ENCODE peak calls at places on chromosomes 1 and 21, in six cellular contexts. X is activated T-cell treated with anti-CD3 and anti-CD28 coated beads for 1 hour, H is NCI-H1092, G is NCI-H460, B is fibroblast of mammary gland, T is IMR-90. R is an unnamed sample.

GRCh38 chr21:28235169-28235892 is 757.3 kb downstream of the LTN1 start:
- DNase-seq in G (no peak), T (no peak), B (no peak), H (no peak), X (no peak), R (no peak)

GRCh38 chr1:28591708-28592313 is at the start of gene RAB42:
- DNase-seq in X (no peak), H (no peak), T (no peak), B (peak), G (no peak), R (peak)

GRCh38 chr1:15836772-15837669 is 10.5 kb upstream of the SPEN start:
- DNase-seq in X (peak), G (no peak), B (no peak), H (no peak), T (no peak), R (no peak)

GRCh38 chr1:214604543-214604942 is 1.5 kb downstream of the CENPF start:
- DNase-seq in T (peak), G (no peak), H (no peak), B (peak), X (no peak), R (peak)

GRCh38 chr1:23634840-23635642 is 56.6 kb upstream of the RPL11 start:
- DNase-seq in B (peak), T (peak), H (peak), X (no peak), G (peak), R (peak)

GRCh38 chr1:97350241-97350640 is 570.6 kb downstream of the DPYD start:
- DNase-seq in X (no peak), H (no peak), B (no peak), T (peak), G (no peak), R (no peak)

GRCh38 chr1:18198240-18198639 is 90.6 kb downstream of the IGSF21 start:
- DNase-seq in T (no peak), G (no peak), H (no peak), B (no peak), X (no peak), R (no peak)

GRCh38 chr1:232648316-232648715 is 18.4 kb upstream of the SIPA1L2 start:
- DNase-seq in B (peak), T (no peak), G (no peak), X (no peak), H (no peak), R (no peak)

GRCh38 chr1:176450526-176450925 is 12.4 kb upstream of the PAPPA2 start:
- DNase-seq in G (no peak), T (no peak), H (no peak), B (peak), X (no peak), R (no peak)

GRCh38 chr21:45074048-45074817 is at the start of gene ADARB1:
- DNase-seq in X (peak), H (peak), G (peak), T (peak), B (peak), R (peak)

GRCh38 chr1:186643600-186643999 is 36.6 kb downstream of the PTGS2 start:
- DNase-seq in G (peak), B (peak), H (no peak), X (no peak), T (peak), R (no peak)

GRCh38 chr1:218371927-218372672 is 27.0 kb downstream of the TGFB2 start:
- DNase-seq in B (peak), T (peak), H (peak), G (no peak), X (no peak), R (no peak)

GRCh38 chr1:95223110-95223509 is 10.9 kb upstream of the RWDD3 start:
- DNase-seq in X (no peak), H (no peak), B (peak), T (peak), G (no peak), R (no peak)

GRCh38 chr1:66532798-66533783 is 862 bp upstream of the SGIP1 start:
- DNase-seq in X (no peak), B (peak), H (peak), G (no peak), T (peak), R (no peak)

GRCh38 chr1:164380893-164381292 is 178.1 kb upstream of the PBX1 start:
- DNase-seq in G (no peak), B (peak), H (no peak), T (no peak), X (no peak), R (no peak)

GRCh38 chr1:65265296-65266271 is 43.8 kb upstream of the DNAJC6 start:
- DNase-seq in G (peak), X (no peak), H (peak), B (peak), T (no peak), R (peak)

GRCh38 chr1:35650416-35650815 is 9.1 kb upstream of the PSMB2 start:
- DNase-seq in G (no peak), H (no peak), X (no peak), B (no peak), T (no peak), R (no peak)

GRCh38 chr1:16158993-16159831 is 3.3 kb upstream of the EPHA2 start:
- DNase-seq in T (no peak), H (no peak), B (no peak), G (no peak), X (no peak), R (no peak)

GRCh38 chr1:115969509-115969908 is 6.8 kb upstream of the SLC22A15 start:
- DNase-seq in H (no peak), X (no peak), B (no peak), G (no peak), T (no peak), R (peak)

GRCh38 chr1:229980009-229980408 is 87.0 kb upstream of the GALNT2 start:
- DNase-seq in B (peak), T (no peak), G (no peak), H (no peak), X (no peak), R (no peak)

GRCh38 chr1:243620096-243620495 is 229.9 kb downstream of the AKT3 start:
- DNase-seq in X (no peak), B (peak), H (no peak), G (no peak), T (no peak), R (no peak)

GRCh38 chr1:207103892-207104373 is at the start of gene C4BPA:
- DNase-seq in T (no peak), B (no peak), X (no peak), G (no peak), H (no peak), R (no peak)

GRCh38 chr1:10938741-10939417 is 73.6 kb upstream of the TARDBP start:
- DNase-seq in X (no peak), B (no peak), H (no peak), G (no peak), T (no peak), R (no peak)

GRCh38 chr1:156905176-156905575 is 11.7 kb downstream of the PEAR1 start:
- DNase-seq in B (no peak), H (no peak), T (no peak), G (no peak), X (no peak), R (no peak)

GRCh38 chr1:55893155-55893554 is 678.0 kb upstream of the USP24 start:
- DNase-seq in G (peak), B (peak), H (no peak), T (peak), X (no peak), R (no peak)

GRCh38 chr1:3871451-3871805 is 14.2 kb downstream of the DFFB start:
- DNase-seq in H (no peak), B (no peak), X (no peak), T (no peak), G (no peak), R (no peak)

GRCh38 chr1:226737819-226738420 is 1.2 kb downstream of the ITPKB start:
- DNase-seq in T (peak), B (peak), G (peak), H (no peak), X (peak), R (peak)

GRCh38 chr1:145804235-145805045 is 19.5 kb downstream of the RNF115 start:
- DNase-seq in T (no peak), G (no peak), X (no peak), H (no peak), B (no peak), R (no peak)

GRCh38 chr1:212309967-212310366 is 24.8 kb downstream of the PPP2R5A start:
- DNase-seq in X (no peak), T (no peak), G (no peak), H (no peak), B (peak), R (no peak)

GRCh38 chr1:54979327-54979891 is 1.0 kb upstream of the TMEM61 start:
- DNase-seq in X (no peak), G (no peak), T (no peak), H (no peak), B (no peak), R (no peak)

GRCh38 chr1:12177156-12177998 is 10.6 kb downstream of the TNFRSF1B start:
- DNase-seq in H (no peak), G (no peak), T (no peak), X (no peak), B (no peak), R (no peak)

GRCh38 chr1:9281907-9282306 is 10.8 kb upstream of the SPSB1 start:
- DNase-seq in X (no peak), B (no peak), T (no peak), G (no peak), H (no peak), R (no peak)

GRCh38 chr1:38964140-38964548 is 22.5 kb upstream of the RHBDL2 start:
- DNase-seq in X (no peak), B (no peak), T (no peak), H (no peak), G (no peak), R (no peak)

GRCh38 chr21:44377201-44377921 is 23.9 kb downstream of the TRPM2 start:
- DNase-seq in T (no peak), H (peak), G (no peak), X (no peak), B (no peak), R (no peak)

R was measured in HAP-1.